ENCODE peak calls at places on chromosomes 11 and 22, in four cellular contexts. C is K562, R is upper lobe of left lung, A is GM12878. M is an unnamed sample.

GRCh38 chr11:34243620-34244493 is 114.0 kb downstream of the ABTB2 start:
- DNase-seq in C (peak; percentile 47), R (no peak), A (peak; percentile 86), M (peak; percentile 84)

GRCh38 chr22:30435674-30436126 is 10.1 kb downstream of the MTFP1 start:
- DNase-seq in C (peak; percentile 25), R (no peak), A (no peak), M (peak; percentile 65)

GRCh38 chr11:86358720-86359119 is 16.0 kb upstream of the CCDC81 start:
- DNase-seq in C (no peak), R (no peak), A (no peak), M (no peak)

GRCh38 chr11:76596652-76597051 is 73.9 kb downstream of the LRRC32 start:
- DNase-seq in C (no peak), R (no peak), A (no peak), M (no peak)

GRCh38 chr22:20566420-20567260 is 59.2 kb downstream of the MED15 start:
- DNase-seq in C (no peak), R (no peak), A (no peak), M (peak; percentile 46)

GRCh38 chr11:86313793-86314192 is 11.8 kb downstream of the HIKESHI start:
- DNase-seq in C (no peak), R (no peak), A (no peak), M (no peak)

GRCh38 chr22:32723632-32724031 is 77.9 kb upstream of the TIMP3 start:
- DNase-seq in C (no peak), R (peak; percentile 89), A (peak; percentile 25), M (peak; percentile 59)

GRCh38 chr11:36033082-36033751 is 89.4 kb downstream of the LDLRAD3 start:
- DNase-seq in C (no peak), R (no peak), A (no peak), M (no peak)

GRCh38 chr11:289706-290620 is 1.0 kb downstream of the PGGHG start:
- DNase-seq in C (no peak), R (peak; percentile 76), A (no peak), M (peak; percentile 13)

GRCh38 chr11:114617157-114618124 is 21.9 kb upstream of the NXPE4 start:
- DNase-seq in C (no peak), R (no peak), A (no peak), M (no peak)

GRCh38 chr22:36151006-36151595 is 9.5 kb downstream of the APOL3 start:
- DNase-seq in C (no peak), R (no peak), A (no peak), M (no peak)

GRCh38 chr11:88695701-88696414 is 358.3 kb upstream of the CTSC start:
- DNase-seq in C (no peak), R (no peak), A (no peak), M (no peak)

GRCh38 chr11:108199446-108200321 is 22.8 kb downstream of the NPAT start:
- DNase-seq in C (peak; percentile 45), R (no peak), A (peak; percentile 68), M (no peak)

GRCh38 chr11:48012051-48012391 is 31.7 kb downstream of the PTPRJ start:
- DNase-seq in C (no peak), R (no peak), A (no peak), M (no peak)

GRCh38 chr11:92811341-92811740 is 158.1 kb upstream of the MTNR1B start:
- DNase-seq in C (no peak), R (no peak), A (no peak), M (no peak)

GRCh38 chr11:115759622-115760527 is 255.7 kb upstream of the CADM1 start:
- DNase-seq in C (no peak), R (peak; percentile 87), A (no peak), M (peak; percentile 12)

GRCh38 chr22:45531944-45532631 is 29.4 kb downstream of the FBLN1 start:
- DNase-seq in C (no peak), R (no peak), A (no peak), M (no peak)

GRCh38 chr11:1344056-1344635 is 34.7 kb upstream of the TOLLIP start:
- DNase-seq in C (no peak), R (peak; percentile 49), A (no peak), M (no peak)

GRCh38 chr22:49638001-49638400 is 189.7 kb downstream of the BRD1 start:
- DNase-seq in C (no peak), R (peak; percentile 46), A (no peak), M (no peak)

GRCh38 chr11:41351825-41352224 is 107.6 kb downstream of the LRRC4C start:
- DNase-seq in C (no peak), R (no peak), A (no peak), M (no peak)

GRCh38 chr11:32255876-32256275 is 165.0 kb downstream of the RCN1 start:
- DNase-seq in C (no peak), R (no peak), A (no peak), M (no peak)

GRCh38 chr22:49296561-49296960 is 531.1 kb downstream of the BRD1 start:
- DNase-seq in C (no peak), R (peak; percentile 54), A (no peak), M (no peak)

GRCh38 chr22:38718414-38718813 is 12.7 kb downstream of the GTPBP1 start:
- DNase-seq in C (no peak), R (no peak), A (no peak), M (peak; percentile 79)

GRCh38 chr11:19259487-19260345 is 19.0 kb upstream of the E2F8 start:
- DNase-seq in C (peak; percentile 73), R (no peak), A (no peak), M (peak; percentile 75)

GRCh38 chr11:44246726-44247125 is 63.2 kb downstream of the ALX4 start:
- DNase-seq in C (no peak), R (no peak), A (no peak), M (no peak)

GRCh38 chr11:121446752-121447156 is 5.4 kb upstream of the SORL1 start:
- DNase-seq in C (no peak), R (no peak), A (no peak), M (no peak)

GRCh38 chr11:3135491-3136440 is 29.3 kb downstream of the OSBPL5 start:
- DNase-seq in C (no peak), R (peak; percentile 73), A (no peak), M (peak; percentile 7)

GRCh38 chr11:32029721-32030120 is 61.2 kb upstream of the RCN1 start:
- DNase-seq in C (no peak), R (no peak), A (no peak), M (no peak)

GRCh38 chr11:71447791-71448256 is 369 bp downstream of the DHCR7 start:
- DNase-seq in C (peak; percentile 84), R (peak; percentile 90), A (no peak), M (peak; percentile 47)

GRCh38 chr11:12160680-12161079 is 50.3 kb downstream of the MICAL2 start:
- DNase-seq in C (no peak), R (peak; percentile 34), A (no peak), M (no peak)

GRCh38 chr11:12158926-12159325 is 48.5 kb downstream of the MICAL2 start:
- DNase-seq in C (peak; percentile 65), R (no peak), A (no peak), M (no peak)

GRCh38 chr11:12160231-12160630 is 49.8 kb downstream of the MICAL2 start:
- DNase-seq in C (no peak), R (peak; percentile 30), A (no peak), M (no peak)

GRCh38 chr11:12161137-12161536 is 50.7 kb downstream of the MICAL2 start:
- DNase-seq in C (no peak), R (no peak), A (no peak), M (no peak)

GRCh38 chr11:12159351-12160099 is 49.1 kb downstream of the MICAL2 start:
- DNase-seq in C (no peak), R (no peak), A (no peak), M (no peak)
- TF ChIP-seq POLR2AphosphoS5 in C (no peak), R (peak; percentile 13), A (no peak), M (peak; percentile 43)

GRCh38 chr11:133082851-133083488 is 449.3 kb downstream of the OPCML start:
- DNase-seq in C (peak; percentile 81), R (peak; percentile 95), A (no peak), M (peak; percentile 64)
- TF ChIP-seq CTCF in C (peak; percentile 76), R (peak; percentile 99), A (peak; percentile 89), M (peak; percentile 68)

GRCh38 chr11:57647960-57648776 is 1.5 kb downstream of the YPEL4 start:
- DNase-seq in C (peak; percentile 85), R (no peak), A (no peak), M (no peak)
- TF ChIP-seq POLR2AphosphoS5 in C (peak; percentile 99), R (no peak), A (no peak), M (no peak)

GRCh38 chr11:131737357-131737756 is 366.9 kb downstream of the NTM start:
- DNase-seq in C (no peak), R (no peak), A (no peak), M (no peak)
- TF ChIP-seq CTCF in C (no peak), R (no peak), A (no peak), M (no peak)

DNA sequence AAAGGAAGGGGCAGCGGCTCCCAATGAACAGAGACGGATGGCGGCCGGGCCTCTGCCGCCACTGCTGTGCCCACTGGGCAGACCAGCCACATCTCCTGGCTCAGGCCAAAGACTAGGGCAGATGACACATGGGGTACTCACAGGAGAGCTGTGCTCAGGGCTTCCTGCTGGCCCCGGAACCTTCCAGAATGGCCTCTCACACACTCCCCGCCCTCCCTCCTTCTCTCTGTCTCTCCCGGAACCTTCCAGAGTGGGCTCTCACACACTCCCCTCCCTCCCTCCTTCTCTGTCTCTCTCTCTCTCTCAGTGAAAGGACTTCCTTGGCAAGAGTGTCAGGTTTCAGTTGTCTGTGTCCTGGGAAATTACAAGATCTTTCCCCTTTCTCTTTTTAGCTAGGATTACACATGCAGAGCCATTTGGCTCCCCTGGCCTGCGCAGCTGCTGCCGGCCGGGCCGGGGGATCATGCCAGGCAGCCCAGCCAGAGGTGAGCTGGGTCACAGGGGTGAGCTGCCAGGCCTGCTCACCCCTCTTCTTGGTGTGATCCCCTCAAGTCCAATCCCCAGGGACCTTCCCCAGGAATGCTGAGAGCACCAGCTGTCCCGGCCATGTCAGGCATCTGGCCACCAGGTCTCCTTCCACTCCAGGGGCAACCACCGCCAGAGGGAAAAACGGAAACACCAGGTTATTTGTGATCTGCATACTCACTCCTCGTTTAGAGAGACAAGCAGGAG is 45.3 kb upstream of the ADA2 start:
- DNase-seq in C (no peak), R (peak; percentile 84), A (no peak), M (no peak)
- TF ChIP-seq POLR2AphosphoS5 in C (no peak), R (no peak), A (no peak), M (no peak)

DNA sequence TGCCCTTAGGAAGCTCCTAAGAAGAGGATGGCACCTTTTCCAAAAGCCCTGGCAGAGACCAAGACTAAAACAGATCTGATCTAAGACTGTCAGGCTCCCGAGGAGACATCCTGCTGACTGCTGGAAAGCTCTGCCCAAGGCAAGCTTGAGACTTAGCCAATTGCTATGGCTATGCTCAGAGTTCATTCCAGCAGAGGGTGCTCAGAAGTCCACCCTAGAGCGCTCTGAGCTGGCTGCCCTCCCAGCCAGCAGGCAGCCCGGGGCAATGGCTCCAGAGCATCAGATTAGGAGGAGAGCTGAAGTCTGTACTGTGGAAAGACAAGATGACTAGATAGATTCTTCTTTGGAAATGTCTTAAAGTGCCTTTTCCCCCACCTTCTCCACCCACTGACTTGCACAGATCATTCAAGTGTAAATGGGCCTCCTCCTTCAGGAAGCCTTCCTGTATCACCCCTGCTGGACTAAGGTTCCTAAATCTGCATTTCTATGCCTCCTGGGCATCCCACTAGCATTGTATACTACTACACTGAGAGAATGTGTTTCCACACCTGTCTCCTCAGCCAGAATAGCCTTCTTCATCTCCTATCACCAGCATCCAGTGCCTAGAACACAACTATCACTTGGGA is 23.4 kb downstream of the LRRC55 start:
- DNase-seq in C (no peak), R (peak; percentile 21), A (no peak), M (no peak)
- TF ChIP-seq CTCF in C (peak; percentile 6), R (no peak), A (no peak), M (no peak)

M was measured in transverse colon.